ENCODE peak calls at places on chromosomes 16 and 17, in nine cellular contexts. Q, W, J, Y, A, U, Z, T and L are unnamed samples.
A peak's percentile ranks its signal among the peaks of the same experiment; 100 is the strongest.

GRCh38 chr17:17994271-17994670 is 21.6 kb downstream of the DRC3 start:
- DNase-seq in U (peak; percentile 35), Y (peak; percentile 48), W (no peak), J (no peak), T (no peak), A (no peak), Z (no peak), Q (no peak), L (peak; percentile 54)

GRCh38 chr16:66845791-66846221 is 1.6 kb downstream of the CA7 start:
- DNase-seq in J (no peak), T (no peak), Z (no peak), A (peak; percentile 2), U (no peak), Y (peak; percentile 53), W (no peak), Q (no peak), L (no peak)

GRCh38 chr16:17061326-17061725 is 409.4 kb downstream of the XYLT1 start:
- DNase-seq in A (no peak), Y (no peak), Q (no peak), Z (no peak), T (no peak), J (no peak), U (no peak), W (no peak), L (no peak)

GRCh38 chr17:71970312-71970711 is 150.5 kb upstream of the SOX9 start:
- DNase-seq in Q (no peak), Z (peak; percentile 34), Y (no peak), U (peak; percentile 47), J (no peak), W (no peak), A (no peak), T (no peak), L (no peak)

GRCh38 chr17:38786372-38786771 is 13.0 kb downstream of the PIP4K2B start:
- DNase-seq in W (no peak), Q (no peak), J (no peak), T (no peak), A (no peak), U (no peak), Z (no peak), Y (no peak), L (no peak)

GRCh38 chr16:71369494-71369893 is 11.0 kb downstream of the CALB2 start:
- DNase-seq in Q (no peak), Y (no peak), W (no peak), A (no peak), J (no peak), U (no peak), Z (no peak), T (no peak), L (no peak)

GRCh38 chr17:38727661-38728220 is 2.4 kb upstream of the CISD3 start:
- DNase-seq in J (no peak), Z (no peak), W (no peak), Y (no peak), U (no peak), A (no peak), Q (no peak), T (no peak), L (no peak)

GRCh38 chr16:5965321-5965720 is 867.7 kb upstream of the EEF2KMT start:
- DNase-seq in A (peak; percentile 49), Y (no peak), T (no peak), J (no peak), W (no peak), U (no peak), Q (no peak), Z (no peak), L (no peak)

GRCh38 chr16:31697744-31698125 is 170.0 kb downstream of the AHSP start:
- DNase-seq in W (no peak), Z (no peak), Q (no peak), J (no peak), Y (no peak), T (no peak), A (no peak), U (no peak), L (no peak)

GRCh38 chr17:9684955-9685621 is 39.8 kb downstream of the USP43 start:
- DNase-seq in Z (peak; percentile 35), J (no peak), Y (no peak), U (peak; percentile 7), W (no peak), A (no peak), Q (no peak), T (no peak), L (no peak)

GRCh38 chr16:19168173-19169080 is at the start of gene SYT17:
- DNase-seq in Q (peak; percentile 61), Y (peak; percentile 55), T (peak; percentile 43), A (no peak), Z (no peak), U (no peak), J (no peak), W (no peak), L (peak; percentile 39)

GRCh38 chr17:82228842-82229685 is at the start of gene SLC16A3:
- DNase-seq in A (no peak), J (no peak), Z (peak; percentile 48), T (peak; percentile 95), W (no peak), Q (no peak), Y (no peak), U (peak; percentile 86), L (no peak)

GRCh38 chr17:75350706-75351105 is 54.8 kb downstream of the GRB2 start:
- DNase-seq in Q (no peak), Y (no peak), W (no peak), T (no peak), Z (no peak), J (no peak), U (no peak), A (no peak), L (no peak)

GRCh38 chr17:29115906-29116651 is 64.1 kb downstream of the MYO18A start:
- DNase-seq in U (peak; percentile 72), Y (peak; percentile 72), W (no peak), T (peak; percentile 73), A (no peak), J (no peak), Z (no peak), Q (peak; percentile 42), L (peak; percentile 60)

GRCh38 chr17:31556969-31557620 is 165.6 kb downstream of the RAB11FIP4 start:
- DNase-seq in T (no peak), W (no peak), A (no peak), U (no peak), Z (no peak), Q (no peak), J (no peak), Y (no peak), L (peak; percentile 82)

GRCh38 chr17:79022507-79022991 is 1.4 kb upstream of the C1QTNF1 start:
- DNase-seq in Q (no peak), J (no peak), Z (no peak), T (no peak), W (no peak), A (no peak), Y (no peak), U (no peak), L (no peak)

GRCh38 chr16:50297301-50298074 is 31.1 kb downstream of the ADCY7 start:
- DNase-seq in T (no peak), Q (no peak), J (no peak), W (no peak), Y (peak; percentile 47), U (no peak), Z (no peak), A (no peak), L (peak; percentile 97)